ENCODE peak calls at places on chromosome 19, in eight cellular contexts. W, S, R, T, F, X, I and N are unnamed samples.
A peak's percentile ranks its signal among the peaks of the same experiment; 100 is the strongest.

GRCh38 chr19:56476671-56477428 is at the start of gene ZNF667:
- DNase-seq in W (no peak), S (peak; percentile 45), R (no peak), T (peak; percentile 2), F (peak; percentile 90), X (peak; percentile 77), I (peak; percentile 18), N (no peak)

GRCh38 chr19:6721773-6722172 is 1.3 kb upstream of the C3 start:
- DNase-seq in W (no peak), S (no peak), R (no peak), T (no peak), F (no peak), X (no peak), I (no peak), N (no peak)

GRCh38 chr19:10227215-10227971 is 3.7 kb downstream of the S1PR2 start:
- DNase-seq in W (no peak), S (no peak), R (peak; percentile 43), T (no peak), F (no peak), X (peak; percentile 79), I (peak; percentile 71), N (no peak)

GRCh38 chr19:17376935-17377600 is at the start of gene PLVAP:
- DNase-seq in W (no peak), S (peak; percentile 52), R (no peak), T (no peak), F (no peak), X (peak; percentile 81), I (no peak), N (no peak)

GRCh38 chr19:12965812-12966135 is 3.6 kb upstream of the DAND5 start:
- DNase-seq in W (no peak), S (no peak), R (no peak), T (no peak), F (no peak), X (no peak), I (no peak), N (no peak)

GRCh38 chr19:34834513-34834912 is 61.5 kb upstream of the ZNF599 start:
- DNase-seq in W (no peak), S (no peak), R (no peak), T (no peak), F (no peak), X (no peak), I (no peak), N (no peak)

GRCh38 chr19:53525922-53526321 is 12.0 kb upstream of the ZNF331 start:
- DNase-seq in W (no peak), S (no peak), R (no peak), T (no peak), F (no peak), X (no peak), I (no peak), N (no peak)

GRCh38 chr19:13881692-13882418 is 4.9 kb downstream of the NANOS3 start:
- DNase-seq in W (no peak), S (peak; percentile 55), R (no peak), T (no peak), F (no peak), X (peak; percentile 81), I (no peak), N (peak; percentile 60)

GRCh38 chr19:14580623-14581237 is 2.2 kb upstream of the CLEC17A start:
- DNase-seq in W (no peak), S (no peak), R (no peak), T (no peak), F (no peak), X (no peak), I (no peak), N (no peak)

GRCh38 chr19:14114854-14115253 is 2.7 kb downstream of the PRKACA start:
- DNase-seq in W (peak; percentile 30), S (peak; percentile 74), R (peak; percentile 57), T (no peak), F (no peak), X (no peak), I (no peak), N (peak; percentile 77)

GRCh38 chr19:54473071-54473941 is at the start of gene CDC42EP5:
- DNase-seq in W (no peak), S (peak; percentile 46), R (peak; percentile 76), T (no peak), F (peak; percentile 69), X (peak; percentile 94), I (peak; percentile 84), N (peak; percentile 72)

GRCh38 chr19:46660008-46660517 is 919 bp downstream of the DACT3 start:
- DNase-seq in W (no peak), S (no peak), R (no peak), T (no peak), F (no peak), X (peak; percentile 85), I (no peak), N (peak; percentile 54)

GRCh38 chr19:53884256-53884655 is 2.3 kb downstream of the PRKCG start:
- DNase-seq in W (no peak), S (no peak), R (no peak), T (no peak), F (no peak), X (no peak), I (no peak), N (no peak)

GRCh38 chr19:4304509-4305252 is at the start of gene FSD1:
- DNase-seq in W (peak; percentile 40), S (no peak), R (no peak), T (no peak), F (peak; percentile 30), X (no peak), I (peak; percentile 42), N (no peak)

GRCh38 chr19:16825312-16826168 is 3.7 kb upstream of the SIN3B start:
- DNase-seq in W (no peak), S (peak; percentile 58), R (peak; percentile 60), T (no peak), F (peak; percentile 50), X (no peak), I (peak; percentile 71), N (no peak)

GRCh38 chr19:56838930-56839664 is 1.4 kb downstream of the PEG3 start:
- DNase-seq in W (no peak), S (peak; percentile 97), R (peak; percentile 100), T (peak; percentile 99), F (peak; percentile 77), X (peak; percentile 99), I (peak; percentile 94), N (peak; percentile 93)

GRCh38 chr19:3403489-3404323 is 37.3 kb downstream of the NFIC start:
- DNase-seq in W (no peak), S (peak; percentile 94), R (peak; percentile 92), T (peak; percentile 93), F (peak; percentile 81), X (peak; percentile 97), I (peak; percentile 99), N (peak; percentile 97)

GRCh38 chr19:13526552-13526951 is 20.3 kb upstream of the CACNA1A start:
- DNase-seq in W (no peak), S (no peak), R (no peak), T (no peak), F (no peak), X (no peak), I (no peak), N (no peak)

GRCh38 chr19:5035817-5036732 is 67.2 kb downstream of the KDM4B start:
- DNase-seq in W (no peak), S (peak; percentile 45), R (no peak), T (no peak), F (no peak), X (no peak), I (no peak), N (no peak)

GRCh38 chr19:4694211-4694987 is 24.3 kb upstream of the MYDGF start:
- DNase-seq in W (no peak), S (peak; percentile 97), R (no peak), T (no peak), F (peak; percentile 96), X (no peak), I (peak; percentile 98), N (no peak)

GRCh38 chr19:13154241-13154778 is 4.1 kb downstream of the IER2 start:
- DNase-seq in W (no peak), S (peak; percentile 97), R (peak; percentile 97), T (peak; percentile 93), F (peak; percentile 90), X (peak; percentile 99), I (peak; percentile 94), N (peak; percentile 89)

DNA sequence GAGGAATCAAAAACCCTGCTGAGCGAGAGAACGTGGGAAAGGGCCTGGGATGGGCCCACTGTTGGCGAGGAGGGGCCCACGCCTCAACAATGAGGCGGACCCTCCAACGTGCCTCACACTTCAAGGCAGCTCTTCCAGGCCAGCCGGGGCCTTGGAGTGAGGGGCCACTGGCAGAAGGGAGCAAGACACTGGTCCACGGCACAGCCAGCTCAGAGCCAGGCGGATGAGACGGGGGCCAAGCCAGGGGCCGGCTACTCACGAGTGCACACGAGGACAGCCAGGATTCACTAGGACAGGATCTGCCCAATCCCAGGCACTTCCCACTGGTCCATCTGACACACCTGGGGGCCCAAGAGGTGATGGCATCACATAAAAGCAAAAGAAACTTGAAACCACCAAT is 20.5 kb downstream of the ELL start:
- DNase-seq in W (no peak), S (peak; percentile 44), R (no peak), T (no peak), F (no peak), X (no peak), I (no peak), N (no peak)
- H3K4me3 ChIP-seq in W (no peak overlapping the region), S (no peak overlapping the region), R (no peak overlapping the region), T (peak overlapping the region; percentile 1), F (no peak overlapping the region), X (no peak overlapping the region), I (no peak overlapping the region), N (no peak overlapping the region)

GRCh38 chr19:1860133-1860775 is 3.1 kb downstream of the KLF16 start:
- DNase-seq in W (no peak), S (peak; percentile 91), R (no peak), T (no peak), F (peak; percentile 78), X (peak; percentile 84), I (peak; percentile 79), N (peak; percentile 64)
- H3K4me3 ChIP-seq in W (no peak overlapping the region), S (no peak overlapping the region), R (no peak overlapping the region), T (no peak overlapping the region), F (peak overlapping the region; percentile 83), X (peak overlapping the region; percentile 1), I (peak overlapping the region; percentile 16), N (no peak overlapping the region)

GRCh38 chr19:2255112-2255845 is 938 bp downstream of the JSRP1 start:
- DNase-seq in W (no peak), S (no peak), R (no peak), T (no peak), F (no peak), X (peak; percentile 75), I (no peak), N (no peak)

GRCh38 chr19:2252481-2253105 is 3.5 kb downstream of the AMH start:
- DNase-seq in W (no peak), S (no peak), R (no peak), T (no peak), F (no peak), X (peak; percentile 74), I (no peak), N (no peak)

GRCh38 chr19:2254052-2254872 is 2.0 kb downstream of the JSRP1 start:
- DNase-seq in W (no peak), S (no peak), R (no peak), T (no peak), F (no peak), X (peak; percentile 80), I (no peak), N (no peak)

GRCh38 chr19:2251577-2252480 is 2.7 kb downstream of the AMH start:
- DNase-seq in W (no peak), S (no peak), R (no peak), T (no peak), F (no peak), X (peak; percentile 74), I (no peak), N (no peak)

GRCh38 chr19:2253106-2254051 is 2.8 kb downstream of the JSRP1 start:
- DNase-seq in W (no peak), S (no peak), R (no peak), T (no peak), F (no peak), X (peak; percentile 74), I (no peak), N (peak; percentile 58)
- H3K4me3 ChIP-seq in W (peak overlapping the region; percentile 58), S (no peak overlapping the region), R (no peak overlapping the region), T (peak overlapping the region; percentile 34), F (no peak overlapping the region), X (no peak overlapping the region), I (no peak overlapping the region), N (no peak overlapping the region)

GRCh38 chr19:48613024-48613851 is 1.6 kb downstream of the FAM83E start:
- DNase-seq in W (no peak), S (no peak), R (no peak), T (no peak), F (no peak), X (no peak), I (no peak), N (peak; percentile 82)
- H3K4me3 ChIP-seq in W (no peak overlapping the region), S (no peak overlapping the region), R (no peak overlapping the region), T (no peak overlapping the region), F (no peak overlapping the region), X (no peak overlapping the region), I (no peak overlapping the region), N (no peak overlapping the region)